ENCODE peak calls at places on chromosomes 2 and 18, in five cellular contexts. B, H, V, Y and A are unnamed samples.

GRCh38 chr18:64409511-64409910 is 260.6 kb upstream of the LINC00305 start:
- DNase-seq in B (no peak), H (no peak), V (no peak), Y (no peak), A (no peak)

GRCh38 chr2:171163261-171163660 is 2.6 kb upstream of the TLK1 start:
- DNase-seq in B (no peak), H (no peak), V (no peak), Y (no peak), A (no peak)

GRCh38 chr2:121066526-121066925 is 218.5 kb downstream of the TFCP2L1 start:
- DNase-seq in B (no peak), H (no peak), V (no peak), Y (no peak), A (no peak)

GRCh38 chr2:101113441-101114267 is 37.5 kb downstream of the TBC1D8 start:
- DNase-seq in B (peak), H (no peak), V (no peak), Y (no peak), A (no peak)

GRCh38 chr2:215680605-215681598 is 245.0 kb upstream of the FN1 start:
- DNase-seq in B (peak), H (no peak), V (no peak), Y (no peak), A (no peak)

GRCh38 chr2:14872779-14873325 is 240.3 kb downstream of the LRATD1 start:
- DNase-seq in B (no peak), H (no peak), V (no peak), Y (no peak), A (no peak)

GRCh38 chr2:146312899-146313298 is 1531.9 kb upstream of the ACVR2A start:
- DNase-seq in B (no peak), H (no peak), V (no peak), Y (no peak), A (no peak)

GRCh38 chr2:7672027-7672684 is 754.9 kb downstream of the RNF144A start:
- DNase-seq in B (no peak), H (no peak), V (no peak), Y (no peak), A (peak)

GRCh38 chr2:46858697-46859080 is 56.9 kb downstream of the MCFD2 start:
- DNase-seq in B (no peak), H (peak), V (no peak), Y (no peak), A (no peak)